ENCODE peak calls at places on chromosomes 3 and 15, in five cellular contexts. One of them, this sample, is unnamed.

GRCh38 chr3:38346584-38347410 is at the start of gene XYLB:
- DNase-seq in neuronal stem cell: peak; percentile 69
- DNase-seq in CD4-positive, alpha-beta memory T cell: peak; percentile 72
- DNase-seq in keratinocyte: no peak
- DNase-seq in Calu3: peak; percentile 91
- DNase-seq in this sample: no peak

GRCh38 chr3:38454884-38455638 is 1.4 kb downstream of the ACVR2B start:
- DNase-seq in Calu3: peak; percentile 83
- DNase-seq in CD4-positive, alpha-beta memory T cell: no peak
- DNase-seq in neuronal stem cell: peak; percentile 82
- DNase-seq in keratinocyte: peak; percentile 11
- DNase-seq in this sample: peak; percentile 40

GRCh38 chr15:58179741-58180381 is 41.7 kb downstream of the AQP9 start:
- DNase-seq in Calu3: no peak
- DNase-seq in keratinocyte: peak; percentile 88
- DNase-seq in neuronal stem cell: no peak
- DNase-seq in CD4-positive, alpha-beta memory T cell: no peak
- DNase-seq in this sample: no peak

GRCh38 chr15:48946088-48946839 is 17.5 kb downstream of the SHC4 start:
- DNase-seq in neuronal stem cell: no peak
- DNase-seq in keratinocyte: peak; percentile 85
- DNase-seq in Calu3: peak; percentile 66
- DNase-seq in CD4-positive, alpha-beta memory T cell: no peak
- DNase-seq in this sample: no peak

GRCh38 chr3:160941885-160942494 is 163.2 kb downstream of the B3GALNT1 start:
- DNase-seq in Calu3: peak; percentile 90
- DNase-seq in neuronal stem cell: peak; percentile 41
- DNase-seq in CD4-positive, alpha-beta memory T cell: peak; percentile 65
- DNase-seq in keratinocyte: peak; percentile 4
- DNase-seq in this sample: no peak

GRCh38 chr3:53899730-53900129 is 8.1 kb upstream of the SELENOK start:
- DNase-seq in keratinocyte: no peak
- DNase-seq in neuronal stem cell: no peak
- DNase-seq in Calu3: no peak
- DNase-seq in CD4-positive, alpha-beta memory T cell: no peak
- DNase-seq in this sample: no peak

GRCh38 chr3:185176756-185177359 is 24.0 kb upstream of the C3orf70 start:
- DNase-seq in Calu3: peak; percentile 66
- DNase-seq in neuronal stem cell: peak; percentile 43
- DNase-seq in keratinocyte: no peak
- DNase-seq in CD4-positive, alpha-beta memory T cell: no peak
- DNase-seq in this sample: no peak

GRCh38 chr15:90463381-90463780 is 66.3 kb upstream of the CRTC3 start:
- DNase-seq in neuronal stem cell: no peak
- DNase-seq in keratinocyte: no peak
- DNase-seq in Calu3: no peak
- DNase-seq in CD4-positive, alpha-beta memory T cell: no peak
- DNase-seq in this sample: no peak

GRCh38 chr15:77030928-77031375 is 36.0 kb downstream of the PSTPIP1 start:
- DNase-seq in CD4-positive, alpha-beta memory T cell: no peak
- DNase-seq in Calu3: no peak
- DNase-seq in keratinocyte: no peak
- DNase-seq in neuronal stem cell: no peak
- DNase-seq in this sample: no peak

GRCh38 chr3:53030864-53031445 is 14.9 kb downstream of the SFMBT1 start:
- DNase-seq in keratinocyte: no peak
- DNase-seq in CD4-positive, alpha-beta memory T cell: peak; percentile 55
- DNase-seq in Calu3: peak; percentile 51
- DNase-seq in neuronal stem cell: no peak
- DNase-seq in this sample: no peak

GRCh38 chr3:69118555-69118954 is 3.8 kb downstream of the LMOD3 start:
- DNase-seq in CD4-positive, alpha-beta memory T cell: no peak
- DNase-seq in keratinocyte: no peak
- DNase-seq in neuronal stem cell: no peak
- DNase-seq in Calu3: no peak
- DNase-seq in this sample: no peak

GRCh38 chr3:192947421-192947820 is 29.8 kb upstream of the MB21D2 start:
- DNase-seq in neuronal stem cell: no peak
- DNase-seq in Calu3: no peak
- DNase-seq in CD4-positive, alpha-beta memory T cell: no peak
- DNase-seq in keratinocyte: no peak
- DNase-seq in this sample: no peak

GRCh38 chr3:188861847-188862740 is 309.7 kb upstream of the TPRG1 start:
- DNase-seq in keratinocyte: no peak
- DNase-seq in neuronal stem cell: no peak
- DNase-seq in Calu3: no peak
- DNase-seq in CD4-positive, alpha-beta memory T cell: no peak
- DNase-seq in this sample: no peak

GRCh38 chr3:197186887-197187588 is 111.4 kb downstream of the DLG1 start:
- DNase-seq in Calu3: peak; percentile 17
- DNase-seq in CD4-positive, alpha-beta memory T cell: peak; percentile 54
- DNase-seq in neuronal stem cell: peak; percentile 53
- DNase-seq in keratinocyte: peak; percentile 17
- DNase-seq in this sample: no peak

GRCh38 chr15:80250614-80251504 is 1.2 kb downstream of the CTXND1 start:
- DNase-seq in Calu3: no peak
- DNase-seq in neuronal stem cell: no peak
- DNase-seq in CD4-positive, alpha-beta memory T cell: no peak
- DNase-seq in keratinocyte: no peak
- DNase-seq in this sample: no peak

GRCh38 chr3:113166357-113166718 is 45.0 kb upstream of the BOC start:
- DNase-seq in keratinocyte: no peak
- DNase-seq in CD4-positive, alpha-beta memory T cell: no peak
- DNase-seq in Calu3: no peak
- DNase-seq in neuronal stem cell: no peak
- DNase-seq in this sample: no peak

This sample was measured in iPS DF 19.7.